ENCODE peak calls at places on chromosomes 6 and 20, in ten cellular contexts. O, B, H, P, N, G, Q, T, Z and V are unnamed samples. For H3K4me1 and H3K27me3, the result is how much of the 10 kb centered on the place peaks cover.

GRCh38 chr6:44920952-44921491 is 407.1 kb upstream of the RUNX2 start:
- DNase-seq in O (no peak), B (no peak), H (peak), P (no peak), N (no peak), G (no peak), Q (no peak), T (no peak), Z (no peak), V (no peak)

GRCh38 chr6:37314803-37315515 is 38.8 kb upstream of the RNF8 start:
- DNase-seq in O (no peak), B (no peak), H (peak), P (no peak), N (no peak), G (no peak), Q (peak), T (no peak), Z (peak), V (no peak)

GRCh38 chr6:72760130-72760793 is 138.4 kb downstream of the KCNQ5 start:
- DNase-seq in O (no peak), B (no peak), H (peak), P (no peak), N (no peak), G (no peak), Q (no peak), T (no peak), Z (peak), V (no peak)

GRCh38 chr6:137332637-137333228 is 113.5 kb upstream of the IFNGR1 start:
- DNase-seq in O (no peak), B (no peak), H (peak), P (no peak), N (no peak), G (no peak), Q (no peak), T (no peak), Z (no peak), V (no peak)

GRCh38 chr6:35581633-35582032 is 68.9 kb upstream of the TULP1 start:
- DNase-seq in O (no peak), B (no peak), H (peak), P (no peak), N (no peak), G (no peak), Q (no peak), T (no peak), Z (no peak), V (no peak)

GRCh38 chr6:71038966-71039365 is 82.1 kb upstream of the B3GAT2 start:
- DNase-seq in O (no peak), B (no peak), H (no peak), P (no peak), N (no peak), G (no peak), Q (no peak), T (no peak), Z (no peak), V (no peak)

GRCh38 chr6:2432258-2432657 is 186.9 kb upstream of the GMDS start:
- DNase-seq in O (no peak), B (no peak), H (peak), P (no peak), N (no peak), G (no peak), Q (peak), T (no peak), Z (peak), V (no peak)

GRCh38 chr20:2986466-2986865 is 57.0 kb upstream of the GNRH2 start:
- DNase-seq in O (no peak), B (no peak), H (no peak), P (no peak), N (no peak), G (no peak), Q (no peak), T (no peak), Z (peak), V (no peak)

GRCh38 chr20:36998652-36999051 is 47.1 kb upstream of the SAMHD1 start:
- DNase-seq in O (no peak), B (no peak), H (no peak), P (no peak), N (no peak), G (no peak), Q (no peak), T (no peak), Z (no peak), V (no peak)

GRCh38 chr20:46375771-46376170 is 30.6 kb downstream of the ELMO2 start:
- DNase-seq in O (no peak), B (no peak), H (peak), P (no peak), N (no peak), G (no peak), Q (no peak), T (no peak), Z (peak), V (no peak)

GRCh38 chr6:11139051-11139960 is 27.8 kb upstream of the ERVFRD-1 start:
- DNase-seq in O (no peak), B (no peak), H (peak), P (no peak), N (no peak), G (no peak), Q (no peak), T (no peak), Z (peak), V (no peak)

GRCh38 chr20:48603819-48604405 is 223.9 kb downstream of the PREX1 start:
- DNase-seq in O (peak), B (peak), H (no peak), P (peak), N (no peak), G (no peak), Q (no peak), T (peak), Z (no peak), V (no peak)

GRCh38 chr6:31814677-31815024 is 432 bp downstream of the HSPA1L start:
- DNase-seq in O (peak), B (peak), H (peak), P (peak), N (peak), G (peak), Q (peak), T (peak), Z (peak), V (peak)

GRCh38 chr6:33854572-33855030 is 50.8 kb upstream of the MLN start:
- DNase-seq in O (no peak), B (no peak), H (no peak), P (no peak), N (no peak), G (no peak), Q (no peak), T (no peak), Z (no peak), V (no peak)

GRCh38 chr6:132456700-132457143 is 55.4 kb upstream of the MOXD1 start:
- DNase-seq in O (no peak), B (no peak), H (no peak), P (peak), N (peak), G (no peak), Q (no peak), T (peak), Z (no peak), V (no peak)

DNA sequence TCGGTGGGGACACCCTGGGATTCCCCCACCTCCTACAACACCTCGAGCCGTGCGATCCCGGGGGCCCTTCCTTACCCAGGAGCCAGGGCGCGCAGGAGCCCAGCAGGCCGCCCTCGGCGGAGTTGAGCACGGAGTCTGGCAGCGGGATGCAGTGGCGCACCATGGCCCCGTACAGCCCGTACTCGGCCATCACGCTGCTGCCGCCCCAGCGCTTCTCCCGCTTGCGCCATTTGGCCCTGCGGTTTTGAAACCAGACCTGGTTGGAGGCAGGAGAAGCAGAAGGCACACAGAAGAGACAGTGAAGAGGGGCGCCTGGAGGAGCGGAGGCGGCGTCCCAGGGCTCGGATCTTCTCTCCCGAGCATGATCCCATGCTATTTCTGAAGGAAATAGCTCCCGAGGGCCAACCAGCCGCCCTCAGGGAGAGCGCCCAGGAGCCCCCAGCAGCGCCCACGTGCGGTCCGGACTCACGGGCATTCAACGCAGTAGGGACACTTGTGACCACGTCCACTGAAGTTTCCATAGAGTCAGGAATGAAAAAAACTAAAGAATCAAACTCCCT is 4.3 kb downstream of the VSX1 start:
- DNase-seq in O (no peak), B (peak), H (no peak), P (peak), N (no peak), G (no peak), Q (no peak), T (peak), Z (peak), V (peak)
- H3K4me3 ChIP-seq in O (peak), B (peak), H (no peak), P (peak), N (peak), G (no peak), Q (no peak), T (peak), Z (peak), V (no peak)

GRCh38 chr6:4772750-4773149 is 3.5 kb upstream of the CDYL start:
- DNase-seq in O (no peak), B (no peak), H (no peak), P (no peak), N (no peak), G (no peak), Q (no peak), T (no peak), Z (no peak), V (no peak)
- H3K4me1 ChIP-seq in O (under half), B (under half), H (under half), P (under half), N (under half), G (under half), Q (under half), T (under half), Z (under half), V (under half)

DNA sequence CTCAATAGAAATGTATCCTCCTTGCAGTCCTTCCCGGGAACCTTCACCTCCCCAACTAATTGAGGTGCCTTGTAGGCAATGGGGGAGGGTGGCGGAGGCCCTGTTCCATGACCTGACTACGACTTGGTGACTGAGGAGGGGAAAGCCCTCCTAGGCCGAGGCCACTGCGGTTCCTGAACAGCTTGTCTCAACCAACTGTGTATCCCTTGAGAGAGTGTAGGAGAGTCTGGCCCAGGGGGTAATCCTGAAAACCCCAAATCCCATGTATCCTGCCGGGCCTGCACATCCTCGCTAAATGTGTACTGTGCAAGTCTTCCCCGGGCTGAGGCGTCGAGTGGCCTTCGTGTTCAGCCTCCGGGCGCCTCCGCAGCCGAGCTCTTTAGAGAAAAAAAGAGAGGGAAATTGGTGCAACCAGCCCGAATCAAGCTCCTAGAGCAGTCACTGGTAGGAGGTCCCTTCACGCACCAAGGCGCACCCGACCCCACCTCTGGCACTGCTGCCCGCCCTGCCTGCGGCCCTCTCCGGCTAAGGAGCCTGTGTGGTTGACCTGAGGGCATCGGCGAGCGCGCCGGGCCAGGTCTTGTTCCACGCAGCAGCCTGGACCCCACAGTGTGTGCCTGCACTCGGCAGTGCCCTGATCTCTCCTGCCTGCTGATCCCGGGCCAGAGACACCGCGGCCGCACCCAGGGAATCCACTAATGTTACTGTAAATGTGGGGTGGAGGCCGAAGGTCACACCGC is 7.3 kb downstream of the SIM1 start:
- DNase-seq in O (no peak), B (no peak), H (no peak), P (no peak), N (no peak), G (no peak), Q (no peak), T (no peak), Z (no peak), V (no peak)
- H3K27me3 ChIP-seq in O (half or more), B (half or more), H (half or more), P (half or more), N (half or more), G (under half), Q (under half), T (half or more), Z (under half), V (under half)

GRCh38 chr20:53940883-53941546 is 129.4 kb downstream of the BCAS1 start:
- DNase-seq in O (no peak), B (no peak), H (peak), P (no peak), N (peak), G (no peak), Q (no peak), T (no peak), Z (peak), V (peak)
- H3K4me3 ChIP-seq in O (no peak), B (no peak), H (peak), P (no peak), N (peak), G (peak), Q (no peak), T (no peak), Z (peak), V (no peak)

DNA sequence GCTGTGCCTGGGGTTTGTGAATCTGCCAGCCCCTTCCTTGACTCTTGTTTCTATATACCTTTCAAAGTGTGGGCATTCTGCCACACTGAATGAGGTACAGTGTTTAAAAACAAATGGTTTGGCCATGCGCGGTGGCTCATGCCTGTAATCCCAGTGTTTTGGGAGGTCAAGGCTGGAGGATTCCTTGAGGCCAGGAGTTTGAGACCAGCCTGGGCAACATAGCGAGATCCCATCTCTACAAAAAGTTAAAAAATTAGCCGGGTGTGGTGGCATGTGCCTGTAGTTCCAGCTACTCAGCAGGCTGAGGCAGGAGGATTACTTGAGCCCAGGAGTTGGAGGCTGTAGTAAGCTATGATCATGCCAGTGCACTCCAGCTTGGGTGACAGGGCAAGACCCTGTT is 5.8 kb downstream of the FAM83D start:
- DNase-seq in O (no peak), B (no peak), H (no peak), P (no peak), N (no peak), G (no peak), Q (no peak), T (no peak), Z (no peak), V (no peak)
- H3K4me1 ChIP-seq in O (under half), B (under half), H (under half), P (under half), N (under half), G (under half), Q (under half), T (under half), Z (under half), V (under half)

GRCh38 chr20:23048283-23049200 is 930 bp downstream of the THBD start:
- DNase-seq in O (peak), B (peak), H (peak), P (peak), N (peak), G (no peak), Q (no peak), T (peak), Z (peak), V (peak)

GRCh38 chr20:23052904-23053303 is 3.4 kb upstream of the THBD start:
- DNase-seq in O (no peak), B (no peak), H (no peak), P (no peak), N (no peak), G (no peak), Q (no peak), T (no peak), Z (no peak), V (no peak)

GRCh38 chr20:23049201-23049932 is at the start of gene THBD:
- DNase-seq in O (peak), B (peak), H (peak), P (peak), N (peak), G (no peak), Q (no peak), T (peak), Z (peak), V (peak)

GRCh38 chr20:23049933-23050838 is 714 bp upstream of the THBD start:
- DNase-seq in O (peak), B (peak), H (peak), P (peak), N (peak), G (no peak), Q (no peak), T (peak), Z (peak), V (peak)

GRCh38 chr20:23050847-23051627 is 1.6 kb upstream of the THBD start:
- DNase-seq in O (peak), B (peak), H (peak), P (peak), N (peak), G (no peak), Q (peak), T (peak), Z (peak), V (peak)
- H3K27me3 ChIP-seq in O (under half), B (under half), H (under half), P (under half), N (half or more), G (under half), Q (under half), T (under half), Z (under half), V (under half)

GRCh38 chr20:25750220-25750764 is 53.6 kb upstream of the ZNF337 start:
- DNase-seq in O (no peak), B (no peak), H (no peak), P (no peak), N (no peak), G (no peak), Q (no peak), T (no peak), Z (no peak), V (no peak)
- H3K4me3 ChIP-seq in O (peak), B (peak), H (peak), P (peak), N (peak), G (peak), Q (no peak), T (peak), Z (peak), V (no peak)

DNA sequence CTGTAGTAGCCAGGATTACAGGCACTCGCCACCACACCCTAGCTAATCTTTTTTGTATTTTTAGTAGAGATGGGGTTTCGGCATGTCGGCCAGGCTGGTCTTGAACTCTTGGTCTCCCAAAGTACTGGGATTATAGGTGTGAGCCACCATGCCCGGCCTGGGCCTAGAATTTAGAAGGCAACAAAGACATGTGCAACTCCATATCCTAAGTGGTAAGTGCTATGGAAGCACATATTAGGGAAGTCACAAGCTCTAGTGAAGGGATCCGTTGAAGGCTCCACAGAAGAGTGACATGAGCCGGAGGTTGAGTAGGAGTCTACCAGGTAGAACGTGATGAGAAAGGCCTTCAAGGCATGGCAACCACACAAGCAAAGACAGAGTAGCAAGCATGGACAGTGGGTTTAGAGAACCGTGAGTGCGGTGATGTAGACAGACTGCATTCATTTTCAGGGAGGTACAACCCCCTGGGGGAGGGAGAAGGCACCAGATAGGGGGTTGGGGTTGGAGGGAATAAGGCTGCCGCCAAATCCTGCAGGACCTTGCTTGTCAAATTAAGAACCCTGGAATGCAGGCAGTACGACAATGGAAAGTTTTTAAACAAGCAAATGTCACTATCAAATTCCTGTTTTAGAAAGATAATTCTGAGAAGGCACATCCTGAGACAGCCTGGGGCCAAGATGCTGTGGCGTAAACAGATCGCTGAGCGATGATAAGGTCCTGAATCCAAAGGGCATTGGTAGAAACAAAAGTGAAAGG is 50.2 kb downstream of the ARHGAP18 start:
- DNase-seq in O (no peak), B (no peak), H (no peak), P (no peak), N (no peak), G (no peak), Q (no peak), T (no peak), Z (no peak), V (no peak)
- H3K4me1 ChIP-seq in O (under half), B (under half), H (under half), P (under half), N (under half), G (under half), Q (half or more), T (under half), Z (under half), V (under half)

DNA sequence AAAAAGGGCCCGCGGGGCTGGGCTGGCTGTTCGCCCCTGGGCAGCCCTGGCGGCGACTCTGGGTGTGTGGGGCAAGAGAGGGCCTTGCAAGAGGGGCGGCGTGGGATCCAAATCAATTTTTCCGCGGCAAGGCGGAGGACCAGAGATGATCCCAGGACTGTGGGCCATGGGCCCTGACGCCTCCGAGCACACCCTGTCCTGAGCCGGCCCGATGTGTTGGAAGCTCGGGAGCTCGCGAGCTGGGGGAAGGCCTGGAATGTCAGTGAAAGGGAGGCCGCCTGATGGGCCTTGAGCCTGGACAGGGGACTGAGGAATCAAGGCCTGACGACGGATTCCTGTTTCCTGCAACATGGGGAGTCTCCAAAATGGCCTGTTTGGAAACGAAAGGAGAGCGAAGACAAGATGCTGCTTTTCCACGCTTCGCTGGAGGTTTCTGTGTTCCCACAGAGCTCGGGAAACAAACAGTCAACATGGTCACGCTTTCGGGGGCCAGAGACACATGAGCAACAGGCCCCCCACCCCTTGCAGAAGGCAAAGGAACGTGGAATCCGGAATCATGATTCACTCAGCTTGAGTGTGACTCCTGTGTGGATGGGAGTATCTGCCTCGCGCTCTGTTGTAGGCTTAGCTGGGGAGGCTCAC is 364.6 kb upstream of the DEFB115 start:
- DNase-seq in O (no peak), B (no peak), H (no peak), P (no peak), N (no peak), G (no peak), Q (no peak), T (no peak), Z (no peak), V (no peak)
- H3K27me3 ChIP-seq in O (under half), B (under half), H (under half), P (under half), N (half or more), G (under half), Q (under half), T (under half), Z (under half), V (under half)